ENCODE peak calls at places on chromosomes 11 and 22, in five cellular contexts. One of them, this sample, is unnamed.
A peak's percentile ranks its signal among the peaks of the same experiment; 100 is the strongest.

GRCh38 chr11:20261526-20261925 is 101.3 kb upstream of the DBX1 start:
- DNase-seq in GM12892: no peak
- DNase-seq in H1: no peak
- DNase-seq in K562: no peak
- DNase-seq in SK-N-SH: no peak
- DNase-seq in this sample: no peak

GRCh38 chr11:9037046-9037780 is 33.4 kb upstream of the NRIP3 start:
- DNase-seq in GM12892: no peak
- DNase-seq in H1: no peak
- DNase-seq in K562: no peak
- DNase-seq in SK-N-SH: no peak
- DNase-seq in this sample: no peak

GRCh38 chr11:128338806-128339205 is 248.6 kb downstream of the ETS1 start:
- DNase-seq in GM12892: no peak
- DNase-seq in H1: no peak
- DNase-seq in K562: no peak
- DNase-seq in SK-N-SH: no peak
- DNase-seq in this sample: no peak

GRCh38 chr11:40104941-40105550 is 1354.4 kb downstream of the LRRC4C start:
- DNase-seq in GM12892: no peak
- DNase-seq in H1: no peak
- DNase-seq in K562: no peak
- DNase-seq in SK-N-SH: no peak
- DNase-seq in this sample: no peak

GRCh38 chr11:100902454-100903141 is 215.5 kb downstream of the ARHGAP42 start:
- DNase-seq in GM12892: no peak
- DNase-seq in H1: no peak
- DNase-seq in K562: no peak
- DNase-seq in SK-N-SH: no peak
- DNase-seq in this sample: no peak

GRCh38 chr11:31702966-31703365 is 108.2 kb downstream of the PAX6 start:
- DNase-seq in GM12892: no peak
- DNase-seq in H1: no peak
- DNase-seq in K562: no peak
- DNase-seq in SK-N-SH: no peak
- DNase-seq in this sample: no peak

GRCh38 chr22:25395468-25395867 is 169.0 kb upstream of the GRK3 start:
- DNase-seq in GM12892: no peak
- DNase-seq in H1: no peak
- DNase-seq in K562: no peak
- DNase-seq in SK-N-SH: no peak
- DNase-seq in this sample: no peak

GRCh38 chr11:64181506-64182411 is 4.2 kb upstream of the STIP1 start:
- DNase-seq in GM12892: peak; percentile 49
- DNase-seq in H1: peak; percentile 68
- DNase-seq in K562: peak; percentile 87
- DNase-seq in SK-N-SH: peak; percentile 88
- DNase-seq in this sample: peak; percentile 42

GRCh38 chr11:67996622-67997459 is 7.1 kb downstream of the UNC93B1 start:
- DNase-seq in GM12892: peak; percentile 40
- DNase-seq in H1: peak; percentile 99
- DNase-seq in K562: peak; percentile 94
- DNase-seq in SK-N-SH: peak; percentile 71
- DNase-seq in this sample: no peak

GRCh38 chr11:80103149-80103859 is 662.5 kb upstream of the TENM4 start:
- DNase-seq in GM12892: no peak
- DNase-seq in H1: no peak
- DNase-seq in K562: no peak
- DNase-seq in SK-N-SH: no peak
- DNase-seq in this sample: no peak

GRCh38 chr11:2780850-2781412 is 81.1 kb upstream of the KCNQ1OT1 start:
- DNase-seq in GM12892: no peak
- DNase-seq in H1: peak; percentile 16
- DNase-seq in K562: no peak
- DNase-seq in SK-N-SH: no peak
- DNase-seq in this sample: no peak

GRCh38 chr11:116219171-116219635 is 553.6 kb downstream of the BUD13 start:
- DNase-seq in GM12892: no peak
- DNase-seq in H1: no peak
- DNase-seq in K562: no peak
- DNase-seq in SK-N-SH: peak; percentile 51
- DNase-seq in this sample: no peak

GRCh38 chr11:37942081-37942480 is 1344.0 kb upstream of the RAG2 start:
- DNase-seq in GM12892: no peak
- DNase-seq in H1: no peak
- DNase-seq in K562: no peak
- DNase-seq in SK-N-SH: no peak
- DNase-seq in this sample: no peak

GRCh38 chr11:71206186-71206585 is 46.2 kb downstream of the SHANK2 start:
- DNase-seq in GM12892: no peak
- DNase-seq in H1: no peak
- DNase-seq in K562: no peak
- DNase-seq in SK-N-SH: no peak
- DNase-seq in this sample: no peak

GRCh38 chr11:77517753-77518152 is 43.9 kb upstream of the PAK1 start:
- DNase-seq in GM12892: no peak
- DNase-seq in H1: no peak
- DNase-seq in K562: no peak
- DNase-seq in SK-N-SH: no peak
- DNase-seq in this sample: no peak

GRCh38 chr11:114848027-114848426 is 169.7 kb downstream of the NXPE2 start:
- DNase-seq in GM12892: no peak
- DNase-seq in H1: no peak
- DNase-seq in K562: no peak
- DNase-seq in SK-N-SH: no peak
- DNase-seq in this sample: no peak

GRCh38 chr22:22942511-22943329 is 55.1 kb downstream of the IGLL5 start:
- DNase-seq in GM12892: no peak
- DNase-seq in H1: peak; percentile 91
- DNase-seq in K562: peak; percentile 99
- DNase-seq in SK-N-SH: peak; percentile 80
- DNase-seq in this sample: no peak

GRCh38 chr11:128837627-128838026 is 29.5 kb downstream of the KCNJ1 start:
- DNase-seq in GM12892: no peak
- DNase-seq in H1: no peak
- DNase-seq in K562: no peak
- DNase-seq in SK-N-SH: no peak
- DNase-seq in this sample: no peak

GRCh38 chr22:22368516-22368915 is 123.9 kb downstream of the VPREB1 start:
- DNase-seq in GM12892: no peak
- DNase-seq in H1: no peak
- DNase-seq in K562: peak; percentile 16
- DNase-seq in SK-N-SH: no peak
- DNase-seq in this sample: no peak

GRCh38 chr22:37661160-37661924 is 2.8 kb downstream of the PDXP start:
- DNase-seq in GM12892: no peak
- DNase-seq in H1: no peak
- DNase-seq in K562: no peak
- DNase-seq in SK-N-SH: peak; percentile 71
- DNase-seq in this sample: no peak

DNA sequence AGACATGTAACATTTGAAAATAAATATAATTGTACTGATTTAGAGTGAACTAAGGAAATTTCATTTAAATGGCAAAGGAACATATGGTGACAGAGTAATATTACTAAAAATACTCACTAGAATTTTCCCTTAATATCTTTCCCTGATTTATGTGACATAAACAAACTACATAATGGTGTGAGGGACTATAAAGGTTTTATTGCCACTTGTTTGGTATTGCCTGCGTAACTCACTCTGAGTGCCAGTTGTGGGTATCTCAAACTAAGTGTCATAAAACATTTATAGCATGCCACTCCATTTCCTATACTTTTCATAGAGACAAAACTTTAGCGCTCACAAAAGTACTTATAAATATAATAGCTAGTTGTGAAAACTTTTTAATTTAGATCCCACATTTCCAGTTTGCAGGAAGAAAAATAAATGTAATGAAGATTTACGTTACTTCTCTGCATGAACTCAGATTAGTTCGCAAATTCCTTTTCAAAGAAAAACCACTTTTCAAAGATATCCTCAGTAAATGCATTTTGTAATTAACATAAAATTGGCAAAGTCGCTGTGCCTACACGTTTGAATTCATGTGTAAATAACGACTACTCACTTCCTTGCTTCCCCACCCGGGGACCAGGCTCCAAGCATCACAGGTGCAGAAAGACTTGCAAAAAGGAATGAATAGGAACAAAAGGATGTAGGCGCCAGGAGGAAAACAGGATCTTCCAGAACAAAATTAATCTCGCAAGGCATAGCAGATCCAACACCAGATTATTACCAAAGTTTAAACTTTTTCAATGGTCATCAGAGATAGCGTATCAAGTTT is 1.6 kb upstream of the QSER1 start:
- DNase-seq in GM12892: no peak
- DNase-seq in H1: no peak
- DNase-seq in K562: no peak
- DNase-seq in SK-N-SH: no peak
- DNase-seq in this sample: no peak
- TF ChIP-seq TAF1 in GM12892: no peak
- TF ChIP-seq TAF1 in H1: peak; percentile 62
- TF ChIP-seq TAF1 in K562: no peak
- TF ChIP-seq TAF1 in SK-N-SH: no peak
- TF ChIP-seq TAF1 in this sample: no peak

GRCh38 chr22:45935573-45935972 is 41.4 kb downstream of the WNT7B start:
- DNase-seq in GM12892: no peak
- DNase-seq in H1: no peak
- DNase-seq in K562: no peak
- DNase-seq in SK-N-SH: no peak
- DNase-seq in this sample: no peak

GRCh38 chr22:45932066-45932465 is 44.9 kb downstream of the WNT7B start:
- DNase-seq in GM12892: no peak
- DNase-seq in H1: no peak
- DNase-seq in K562: no peak
- DNase-seq in SK-N-SH: no peak
- DNase-seq in this sample: no peak

GRCh38 chr22:45933503-45934167 is 43.3 kb downstream of the WNT7B start:
- DNase-seq in GM12892: no peak
- DNase-seq in H1: no peak
- DNase-seq in K562: no peak
- DNase-seq in SK-N-SH: no peak
- DNase-seq in this sample: no peak

GRCh38 chr22:45934168-45934564 is 42.8 kb downstream of the WNT7B start:
- DNase-seq in GM12892: no peak
- DNase-seq in H1: no peak
- DNase-seq in K562: no peak
- DNase-seq in SK-N-SH: no peak
- DNase-seq in this sample: no peak

DNA sequence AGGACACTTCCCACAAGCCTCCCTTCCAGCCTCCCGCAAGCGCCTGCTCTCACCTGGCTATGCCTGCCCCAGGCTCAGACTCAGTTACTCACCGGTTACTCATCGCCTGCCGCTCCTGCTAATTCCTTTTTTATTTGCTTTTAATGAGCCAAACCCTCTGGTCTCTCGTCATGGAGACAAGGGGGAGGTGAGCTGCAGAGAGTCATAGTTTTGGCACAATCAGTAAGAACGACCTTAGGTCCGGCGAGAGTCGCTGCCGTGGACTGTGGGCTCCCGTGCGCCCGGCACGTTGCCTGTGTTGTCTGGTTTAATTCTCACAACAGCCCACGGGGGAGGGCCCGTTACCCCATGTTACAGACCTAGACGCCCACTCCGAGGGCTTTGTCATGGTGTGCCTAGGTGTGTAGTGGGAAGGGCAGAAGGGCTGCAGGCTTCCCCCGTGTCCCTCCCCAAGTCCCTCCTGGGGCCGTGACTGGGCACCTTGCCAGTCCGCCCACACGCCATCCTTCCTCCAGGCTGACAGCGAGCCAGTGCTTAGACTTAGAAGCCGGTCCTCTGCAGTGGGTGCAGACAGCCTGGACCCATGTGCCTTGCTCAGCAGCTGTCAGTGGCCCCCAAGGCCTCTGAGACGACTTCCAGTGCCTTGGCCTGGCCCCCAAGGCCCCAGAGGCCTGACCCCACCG is 42.2 kb downstream of the WNT7B start:
- DNase-seq in GM12892: no peak
- DNase-seq in H1: no peak
- DNase-seq in K562: no peak
- DNase-seq in SK-N-SH: peak; percentile 79
- DNase-seq in this sample: no peak
- TF ChIP-seq POLR2AphosphoS5 in GM12892: no peak
- TF ChIP-seq POLR2AphosphoS5 in H1: no peak
- TF ChIP-seq POLR2AphosphoS5 in K562: no peak
- TF ChIP-seq POLR2AphosphoS5 in SK-N-SH: no peak
- TF ChIP-seq POLR2AphosphoS5 in this sample: no peak

DNA sequence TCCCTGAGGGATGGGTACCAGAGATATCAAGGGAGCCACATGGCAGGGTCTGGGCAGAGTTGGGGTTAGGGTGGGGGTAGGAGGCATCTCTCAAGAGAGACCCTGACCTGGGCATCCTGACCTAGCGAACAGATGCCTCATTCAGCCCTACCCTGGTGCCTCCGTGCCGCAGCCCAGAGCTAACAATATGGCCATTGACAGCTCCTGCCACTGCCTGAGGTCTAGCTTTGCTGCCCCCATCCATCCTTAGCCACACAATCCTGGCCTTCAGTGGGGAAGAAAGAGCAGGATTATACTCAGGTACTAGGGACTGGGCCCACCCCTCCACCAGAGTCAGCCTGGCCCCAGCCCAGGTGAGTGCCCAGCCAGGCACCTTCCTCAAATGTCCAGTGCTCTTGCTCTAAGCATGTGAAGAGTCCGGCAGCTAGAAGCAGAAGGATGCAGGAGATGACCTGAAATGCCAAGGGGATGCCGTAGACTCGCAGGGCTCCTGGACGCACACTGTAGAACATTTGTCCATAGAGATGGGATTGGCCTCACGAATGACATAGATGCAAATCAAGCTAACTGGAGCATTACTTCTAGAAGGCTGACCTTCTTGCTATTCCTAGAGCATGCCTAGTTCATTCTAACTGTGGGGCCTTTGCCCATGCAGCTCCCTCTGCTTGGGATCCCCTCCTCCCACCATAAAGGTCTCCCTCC is 13.3 kb upstream of the SERPINH1 start:
- DNase-seq in GM12892: no peak
- DNase-seq in H1: no peak
- DNase-seq in K562: no peak
- DNase-seq in SK-N-SH: no peak
- DNase-seq in this sample: no peak
- TF ChIP-seq TAF1 in GM12892: no peak
- TF ChIP-seq TAF1 in H1: no peak
- TF ChIP-seq TAF1 in K562: no peak
- TF ChIP-seq TAF1 in SK-N-SH: no peak
- TF ChIP-seq TAF1 in this sample: no peak

DNA sequence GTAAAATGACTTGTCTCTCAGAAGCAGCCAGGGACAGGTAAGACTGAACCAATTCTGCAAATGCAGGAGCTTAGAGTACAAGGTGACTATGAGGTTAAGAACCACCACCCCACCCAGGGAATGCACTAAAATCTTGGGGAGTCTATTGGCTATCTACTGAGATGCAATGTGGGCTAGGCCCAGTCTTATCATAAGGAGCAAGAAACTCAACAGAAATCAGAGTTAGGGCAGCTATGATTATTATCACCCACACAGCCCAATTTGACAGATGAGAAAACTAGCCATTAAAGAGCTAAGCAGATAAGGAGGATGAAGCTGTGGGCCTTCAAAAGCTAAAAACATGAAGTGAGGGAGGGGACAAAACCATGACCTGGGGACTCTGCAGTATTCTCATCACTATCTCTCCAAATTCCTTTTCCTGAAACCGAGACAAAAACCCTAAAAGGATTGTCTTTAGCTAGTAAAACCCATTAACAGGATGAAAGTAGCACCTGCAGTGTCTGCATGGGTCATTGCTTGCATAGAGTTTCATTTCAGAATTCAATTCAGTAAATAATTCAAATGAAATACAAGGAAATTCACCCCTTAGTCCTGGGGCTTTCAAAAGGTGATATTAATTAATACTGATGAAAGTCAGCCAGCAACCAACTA is 68.8 kb upstream of the USP47 start:
- DNase-seq in GM12892: no peak
- DNase-seq in H1: no peak
- DNase-seq in K562: no peak
- DNase-seq in SK-N-SH: no peak
- DNase-seq in this sample: no peak
- TF ChIP-seq POLR2AphosphoS5 in GM12892: no peak
- TF ChIP-seq POLR2AphosphoS5 in H1: no peak
- TF ChIP-seq POLR2AphosphoS5 in K562: no peak
- TF ChIP-seq POLR2AphosphoS5 in SK-N-SH: no peak
- TF ChIP-seq POLR2AphosphoS5 in this sample: no peak

This sample was measured in GM12891.